ENCODE peak calls at places on chromosomes 16 and 17, in nine cellular contexts. One of them, this sample, is unnamed.

GRCh38 chr16:22075043-22075757 is 17.1 kb upstream of the VWA3A start:
- DNase-seq in non-pigmented ciliary epithelial cell: no peak
- DNase-seq in NCI-H1930: no peak
- DNase-seq in right cardiac atrium: no peak
- DNase-seq in GM12864: no peak
- DNase-seq in retina: no peak
- DNase-seq in EL: peak; percentile 59
- DNase-seq in thoracic aorta: no peak
- DNase-seq in aorta: no peak
- DNase-seq in this sample: no peak

GRCh38 chr17:40311575-40311974 is 2.6 kb downstream of the RARA start:
- DNase-seq in non-pigmented ciliary epithelial cell: no peak
- DNase-seq in NCI-H1930: no peak
- DNase-seq in right cardiac atrium: peak; percentile 88
- DNase-seq in GM12864: no peak
- DNase-seq in retina: no peak
- DNase-seq in EL: peak; percentile 70
- DNase-seq in thoracic aorta: no peak
- DNase-seq in aorta: no peak
- DNase-seq in this sample: no peak

GRCh38 chr17:50147841-50148225 is 2.6 kb downstream of the PPP1R9B start:
- DNase-seq in non-pigmented ciliary epithelial cell: no peak
- DNase-seq in NCI-H1930: no peak
- DNase-seq in right cardiac atrium: peak; percentile 81
- DNase-seq in GM12864: no peak
- DNase-seq in retina: peak; percentile 8
- DNase-seq in EL: peak; percentile 42
- DNase-seq in thoracic aorta: no peak
- DNase-seq in aorta: no peak
- DNase-seq in this sample: no peak

GRCh38 chr17:44627513-44627912 is 28.8 kb upstream of the MEIOC start:
- DNase-seq in non-pigmented ciliary epithelial cell: no peak
- DNase-seq in NCI-H1930: no peak
- DNase-seq in right cardiac atrium: no peak
- DNase-seq in GM12864: no peak
- DNase-seq in retina: no peak
- DNase-seq in EL: no peak
- DNase-seq in thoracic aorta: no peak
- DNase-seq in aorta: no peak
- DNase-seq in this sample: no peak

GRCh38 chr16:75764154-75764768 is 38.0 kb upstream of the CPHXL start:
- DNase-seq in non-pigmented ciliary epithelial cell: peak; percentile 31
- DNase-seq in NCI-H1930: peak; percentile 22
- DNase-seq in right cardiac atrium: peak; percentile 55
- DNase-seq in GM12864: peak; percentile 72
- DNase-seq in retina: peak; percentile 49
- DNase-seq in EL: peak; percentile 54
- DNase-seq in thoracic aorta: no peak
- DNase-seq in aorta: no peak
- DNase-seq in this sample: peak; percentile 23

GRCh38 chr16:72876221-72876620 is 171.7 kb downstream of the ZFHX3 start:
- DNase-seq in non-pigmented ciliary epithelial cell: peak; percentile 80
- DNase-seq in NCI-H1930: no peak
- DNase-seq in right cardiac atrium: peak; percentile 89
- DNase-seq in GM12864: peak; percentile 4
- DNase-seq in retina: no peak
- DNase-seq in EL: peak; percentile 89
- DNase-seq in thoracic aorta: no peak
- DNase-seq in aorta: peak; percentile 87
- DNase-seq in this sample: no peak

GRCh38 chr16:69243479-69243878 is 56.5 kb downstream of the SNTB2 start:
- DNase-seq in non-pigmented ciliary epithelial cell: peak; percentile 46
- DNase-seq in NCI-H1930: no peak
- DNase-seq in right cardiac atrium: no peak
- DNase-seq in GM12864: no peak
- DNase-seq in retina: no peak
- DNase-seq in EL: peak; percentile 36
- DNase-seq in thoracic aorta: no peak
- DNase-seq in aorta: no peak
- DNase-seq in this sample: no peak

GRCh38 chr16:71573387-71574094 is 3.4 kb downstream of the TAT start:
- DNase-seq in non-pigmented ciliary epithelial cell: no peak
- DNase-seq in NCI-H1930: no peak
- DNase-seq in right cardiac atrium: no peak
- DNase-seq in GM12864: no peak
- DNase-seq in retina: no peak
- DNase-seq in EL: no peak
- DNase-seq in thoracic aorta: no peak
- DNase-seq in aorta: no peak
- DNase-seq in this sample: no peak

GRCh38 chr17:1071103-1071825 is 74.3 kb downstream of the TIMM22 start:
- DNase-seq in non-pigmented ciliary epithelial cell: no peak
- DNase-seq in NCI-H1930: no peak
- DNase-seq in right cardiac atrium: peak; percentile 44
- DNase-seq in GM12864: no peak
- DNase-seq in retina: no peak
- DNase-seq in EL: no peak
- DNase-seq in thoracic aorta: no peak
- DNase-seq in aorta: peak; percentile 73
- DNase-seq in this sample: no peak

GRCh38 chr17:61467416-61468262 is 15.4 kb downstream of the TBX4 start:
- DNase-seq in non-pigmented ciliary epithelial cell: no peak
- DNase-seq in NCI-H1930: no peak
- DNase-seq in right cardiac atrium: peak; percentile 75
- DNase-seq in GM12864: peak; percentile 5
- DNase-seq in retina: peak; percentile 77
- DNase-seq in EL: peak; percentile 62
- DNase-seq in thoracic aorta: no peak
- DNase-seq in aorta: peak; percentile 81
- DNase-seq in this sample: no peak

GRCh38 chr17:67575325-67575724 is 142.4 kb upstream of the NOL11 start:
- DNase-seq in non-pigmented ciliary epithelial cell: no peak
- DNase-seq in NCI-H1930: no peak
- DNase-seq in right cardiac atrium: no peak
- DNase-seq in GM12864: no peak
- DNase-seq in retina: peak; percentile 38
- DNase-seq in EL: no peak
- DNase-seq in thoracic aorta: no peak
- DNase-seq in aorta: no peak
- DNase-seq in this sample: no peak

GRCh38 chr16:10661236-10661635 is 33.5 kb downstream of the TEKT5 start:
- DNase-seq in non-pigmented ciliary epithelial cell: no peak
- DNase-seq in NCI-H1930: no peak
- DNase-seq in right cardiac atrium: no peak
- DNase-seq in GM12864: no peak
- DNase-seq in retina: no peak
- DNase-seq in EL: no peak
- DNase-seq in thoracic aorta: no peak
- DNase-seq in aorta: no peak
- DNase-seq in this sample: no peak

GRCh38 chr16:71552698-71553503 is 24.0 kb downstream of the TAT start:
- DNase-seq in non-pigmented ciliary epithelial cell: no peak
- DNase-seq in NCI-H1930: no peak
- DNase-seq in right cardiac atrium: no peak
- DNase-seq in GM12864: no peak
- DNase-seq in retina: no peak
- DNase-seq in EL: no peak
- DNase-seq in thoracic aorta: no peak
- DNase-seq in aorta: no peak
- DNase-seq in this sample: no peak

GRCh38 chr16:57630931-57631845 is 2.8 kb downstream of the ADGRG1 start:
- DNase-seq in non-pigmented ciliary epithelial cell: no peak
- DNase-seq in NCI-H1930: no peak
- DNase-seq in right cardiac atrium: no peak
- DNase-seq in GM12864: no peak
- DNase-seq in retina: no peak
- DNase-seq in EL: no peak
- DNase-seq in thoracic aorta: no peak
- DNase-seq in aorta: no peak
- DNase-seq in this sample: no peak

GRCh38 chr17:44808156-44808555 is 21.9 kb downstream of the GJC1 start:
- DNase-seq in non-pigmented ciliary epithelial cell: no peak
- DNase-seq in NCI-H1930: no peak
- DNase-seq in right cardiac atrium: no peak
- DNase-seq in GM12864: no peak
- DNase-seq in retina: no peak
- DNase-seq in EL: no peak
- DNase-seq in thoracic aorta: no peak
- DNase-seq in aorta: no peak
- DNase-seq in this sample: no peak

GRCh38 chr17:44898768-44899073 is 524 bp downstream of the EFTUD2 start:
- DNase-seq in non-pigmented ciliary epithelial cell: no peak
- DNase-seq in NCI-H1930: no peak
- DNase-seq in right cardiac atrium: no peak
- DNase-seq in GM12864: no peak
- DNase-seq in retina: no peak
- DNase-seq in EL: no peak
- DNase-seq in thoracic aorta: no peak
- DNase-seq in aorta: no peak
- DNase-seq in this sample: no peak

GRCh38 chr17:77748436-77748835 is 210.1 kb upstream of the TNRC6C start:
- DNase-seq in non-pigmented ciliary epithelial cell: no peak
- DNase-seq in NCI-H1930: no peak
- DNase-seq in right cardiac atrium: no peak
- DNase-seq in GM12864: no peak
- DNase-seq in retina: no peak
- DNase-seq in EL: no peak
- DNase-seq in thoracic aorta: no peak
- DNase-seq in aorta: no peak
- DNase-seq in this sample: no peak

GRCh38 chr16:54153240-54153934 is 133.2 kb downstream of the IRX3 start:
- DNase-seq in non-pigmented ciliary epithelial cell: no peak
- DNase-seq in NCI-H1930: no peak
- DNase-seq in right cardiac atrium: no peak
- DNase-seq in GM12864: no peak
- DNase-seq in retina: no peak
- DNase-seq in EL: no peak
- DNase-seq in thoracic aorta: no peak
- DNase-seq in aorta: no peak
- DNase-seq in this sample: no peak

GRCh38 chr16:66914541-66914940 is 4.1 kb downstream of the CDH16 start:
- DNase-seq in non-pigmented ciliary epithelial cell: no peak
- DNase-seq in NCI-H1930: no peak
- DNase-seq in right cardiac atrium: no peak
- DNase-seq in GM12864: no peak
- DNase-seq in retina: no peak
- DNase-seq in EL: no peak
- DNase-seq in thoracic aorta: no peak
- DNase-seq in aorta: no peak
- DNase-seq in this sample: no peak

GRCh38 chr16:68369168-68369567 is 58.3 kb downstream of the PRMT7 start:
- DNase-seq in non-pigmented ciliary epithelial cell: no peak
- DNase-seq in NCI-H1930: no peak
- DNase-seq in right cardiac atrium: no peak
- DNase-seq in GM12864: no peak
- DNase-seq in retina: no peak
- DNase-seq in EL: no peak
- DNase-seq in thoracic aorta: no peak
- DNase-seq in aorta: no peak
- DNase-seq in this sample: no peak

GRCh38 chr17:45936610-45937009 is 42.3 kb downstream of the MAPT start:
- DNase-seq in non-pigmented ciliary epithelial cell: no peak
- DNase-seq in NCI-H1930: no peak
- DNase-seq in right cardiac atrium: no peak
- DNase-seq in GM12864: no peak
- DNase-seq in retina: no peak
- DNase-seq in EL: no peak
- DNase-seq in thoracic aorta: no peak
- DNase-seq in aorta: no peak
- DNase-seq in this sample: no peak

GRCh38 chr17:82917656-82918345 is 78.0 kb upstream of the ZNF750 start:
- DNase-seq in non-pigmented ciliary epithelial cell: no peak
- DNase-seq in NCI-H1930: no peak
- DNase-seq in right cardiac atrium: peak; percentile 74
- DNase-seq in GM12864: no peak
- DNase-seq in retina: no peak
- DNase-seq in EL: peak; percentile 6
- DNase-seq in thoracic aorta: no peak
- DNase-seq in aorta: no peak
- DNase-seq in this sample: peak; percentile 14

GRCh38 chr16:17377360-17378324 is 93.1 kb downstream of the XYLT1 start:
- DNase-seq in non-pigmented ciliary epithelial cell: no peak
- DNase-seq in NCI-H1930: no peak
- DNase-seq in right cardiac atrium: no peak
- DNase-seq in GM12864: peak; percentile 53
- DNase-seq in retina: no peak
- DNase-seq in EL: no peak
- DNase-seq in thoracic aorta: no peak
- DNase-seq in aorta: no peak
- DNase-seq in this sample: no peak

GRCh38 chr16:53156516-53156915 is 101.7 kb downstream of the CHD9 start:
- DNase-seq in non-pigmented ciliary epithelial cell: no peak
- DNase-seq in NCI-H1930: no peak
- DNase-seq in right cardiac atrium: no peak
- DNase-seq in GM12864: no peak
- DNase-seq in retina: no peak
- DNase-seq in EL: peak; percentile 9
- DNase-seq in thoracic aorta: no peak
- DNase-seq in aorta: no peak
- DNase-seq in this sample: no peak

GRCh38 chr16:1505073-1505844 is 12.1 kb downstream of the TELO2 start:
- DNase-seq in non-pigmented ciliary epithelial cell: no peak
- DNase-seq in NCI-H1930: no peak
- DNase-seq in right cardiac atrium: peak; percentile 33
- DNase-seq in GM12864: no peak
- DNase-seq in retina: no peak
- DNase-seq in EL: no peak
- DNase-seq in thoracic aorta: no peak
- DNase-seq in aorta: no peak
- DNase-seq in this sample: no peak

GRCh38 chr16:23148166-23148512 is 1.1 kb downstream of the USP31 start:
- DNase-seq in non-pigmented ciliary epithelial cell: no peak
- DNase-seq in NCI-H1930: no peak
- DNase-seq in right cardiac atrium: no peak
- DNase-seq in GM12864: no peak
- DNase-seq in retina: no peak
- DNase-seq in EL: no peak
- DNase-seq in thoracic aorta: no peak
- DNase-seq in aorta: no peak
- DNase-seq in this sample: no peak

GRCh38 chr17:15945493-15946209 is 721 bp downstream of the ADORA2B start:
- DNase-seq in non-pigmented ciliary epithelial cell: no peak
- DNase-seq in NCI-H1930: no peak
- DNase-seq in right cardiac atrium: no peak
- DNase-seq in GM12864: no peak
- DNase-seq in retina: peak; percentile 67
- DNase-seq in EL: peak; percentile 37
- DNase-seq in thoracic aorta: no peak
- DNase-seq in aorta: peak; percentile 76
- DNase-seq in this sample: no peak

GRCh38 chr16:74991593-74992403 is 6.9 kb upstream of the WDR59 start:
- DNase-seq in non-pigmented ciliary epithelial cell: no peak
- DNase-seq in NCI-H1930: no peak
- DNase-seq in right cardiac atrium: no peak
- DNase-seq in GM12864: no peak
- DNase-seq in retina: no peak
- DNase-seq in EL: no peak
- DNase-seq in thoracic aorta: no peak
- DNase-seq in aorta: no peak
- DNase-seq in this sample: no peak

GRCh38 chr17:31522284-31522931 is 130.9 kb downstream of the RAB11FIP4 start:
- DNase-seq in non-pigmented ciliary epithelial cell: no peak
- DNase-seq in NCI-H1930: no peak
- DNase-seq in right cardiac atrium: no peak
- DNase-seq in GM12864: no peak
- DNase-seq in retina: no peak
- DNase-seq in EL: no peak
- DNase-seq in thoracic aorta: no peak
- DNase-seq in aorta: peak; percentile 48
- DNase-seq in this sample: no peak

GRCh38 chr16:85421338-85422123 is 191.6 kb upstream of the GSE1 start:
- DNase-seq in non-pigmented ciliary epithelial cell: no peak
- DNase-seq in NCI-H1930: no peak
- DNase-seq in right cardiac atrium: no peak
- DNase-seq in GM12864: no peak
- DNase-seq in retina: no peak
- DNase-seq in EL: no peak
- DNase-seq in thoracic aorta: no peak
- DNase-seq in aorta: peak; percentile 68
- DNase-seq in this sample: no peak

GRCh38 chr17:80941743-80942211 is 49.9 kb upstream of the CHMP6 start:
- DNase-seq in non-pigmented ciliary epithelial cell: no peak
- DNase-seq in NCI-H1930: no peak
- DNase-seq in right cardiac atrium: peak; percentile 79
- DNase-seq in GM12864: no peak
- DNase-seq in retina: no peak
- DNase-seq in EL: no peak
- DNase-seq in thoracic aorta: no peak
- DNase-seq in aorta: peak; percentile 68
- DNase-seq in this sample: no peak

This sample was measured in effector CD8-positive, alpha-beta T cell.